ENCODE peak calls at places on chromosomes 6 and 20, in four cellular contexts. I, P, V and O are unnamed samples.

GRCh38 chr20:22402990-22403859 is 181.1 kb downstream of the FOXA2 start:
- DNase-seq in I (no peak), V (peak; percentile 68), P (no peak), O (no peak)

GRCh38 chr20:15986690-15987089 is 586.6 kb downstream of the KIF16B start:
- DNase-seq in V (no peak), I (no peak), P (no peak), O (no peak)

GRCh38 chr6:16494781-16495180 is 256.4 kb downstream of the GMPR start:
- DNase-seq in V (no peak), P (no peak), I (peak; percentile 54), O (no peak)

GRCh38 chr20:64226686-64227576 is 28.6 kb upstream of the PCMTD2 start:
- DNase-seq in V (no peak), I (no peak), P (no peak), O (no peak)

GRCh38 chr6:29071831-29072723 is 15.0 kb downstream of the OR2B3 start:
- DNase-seq in V (peak; percentile 82), I (no peak), P (peak; percentile 44), O (peak; percentile 6)

GRCh38 chr20:25355191-25355590 is 35.4 kb downstream of the ABHD12 start:
- DNase-seq in P (no peak), V (no peak), I (no peak), O (peak; percentile 39)

GRCh38 chr6:98931710-98932109 is 16.0 kb downstream of the FBXL4 start:
- DNase-seq in V (peak; percentile 5), P (no peak), I (no peak), O (no peak)

GRCh38 chr6:15690451-15690961 is 27.7 kb upstream of the DTNBP1 start:
- DNase-seq in I (no peak), V (no peak), P (no peak), O (no peak)

GRCh38 chr6:9254251-9254650 is 818.9 kb upstream of the SLC35B3 start:
- DNase-seq in V (no peak), I (no peak), P (no peak), O (no peak)

GRCh38 chr6:72969666-72970065 is 255.6 kb downstream of the KHDC1L start:
- DNase-seq in I (no peak), P (no peak), V (no peak), O (no peak)

GRCh38 chr6:14542670-14543366 is 425.2 kb downstream of the CD83 start:
- DNase-seq in I (peak; percentile 91), V (no peak), P (no peak), O (peak; percentile 44)

GRCh38 chr20:53069121-53069520 is 97.0 kb downstream of the TSHZ2 start:
- DNase-seq in V (no peak), P (no peak), I (no peak), O (no peak)

GRCh38 chr6:137033828-137034227 is 10.9 kb downstream of the IL20RA start:
- DNase-seq in I (peak; percentile 75), P (no peak), V (no peak), O (peak; percentile 69)

GRCh38 chr6:118708055-118708454 is 56.7 kb upstream of the CEP85L start:
- DNase-seq in V (no peak), P (no peak), I (peak; percentile 62), O (no peak)

GRCh38 chr6:23349521-23350147 is 776.4 kb upstream of the NRSN1 start:
- DNase-seq in P (peak; percentile 71), V (no peak), I (peak; percentile 84), O (no peak)

GRCh38 chr6:37514377-37514776 is 14.7 kb upstream of the CCDC167 start:
- DNase-seq in P (no peak), V (no peak), I (peak; percentile 44), O (no peak)

GRCh38 chr6:7424967-7425807 is 35.6 kb downstream of the RIOK1 start:
- DNase-seq in I (no peak), P (peak; percentile 34), V (no peak), O (no peak)

GRCh38 chr6:166625356-166625755 is 1.7 kb downstream of the RPS6KA2 start:
- DNase-seq in V (no peak), P (peak; percentile 46), I (no peak), O (no peak)

GRCh38 chr6:138682722-138683521 is 90.6 kb upstream of the CCDC28A start:
- DNase-seq in P (no peak), V (no peak), I (peak; percentile 76), O (no peak)

GRCh38 chr20:19823216-19823615 is 65.2 kb downstream of the RIN2 start:
- DNase-seq in I (no peak), P (no peak), V (no peak), O (no peak)

GRCh38 chr6:3777695-3778461 is 26.4 kb upstream of the PXDC1 start:
- DNase-seq in P (no peak), I (no peak), V (peak; percentile 78), O (no peak)

GRCh38 chr6:30325150-30325872 is 1.4 kb upstream of the TRIM39 start:
- DNase-seq in V (peak; percentile 1), P (peak; percentile 79), I (peak; percentile 37), O (peak; percentile 70)

GRCh38 chr6:34696189-34696738 is 303 bp downstream of the ILRUN start:
- DNase-seq in V (no peak), P (no peak), I (no peak), O (no peak)

GRCh38 chr6:3117912-3118352 is 579 bp upstream of the BPHL start:
- DNase-seq in I (peak; percentile 54), V (no peak), P (no peak), O (peak; percentile 69)

GRCh38 chr6:126167726-126168125 is 172.2 kb upstream of the CENPW start:
- DNase-seq in I (no peak), V (no peak), P (no peak), O (no peak)

GRCh38 chr6:25477006-25477590 is 174.9 kb upstream of the SCGN start:
- DNase-seq in I (peak; percentile 86), V (no peak), P (no peak), O (no peak)

GRCh38 chr6:90219168-90219985 is 77.3 kb downstream of the BACH2 start:
- DNase-seq in P (peak; percentile 64), V (peak; percentile 43), I (peak; percentile 96), O (no peak)

GRCh38 chr20:2625062-2625461 is 27.4 kb upstream of the NOP56 start:
- DNase-seq in I (no peak), P (no peak), V (no peak), O (no peak)

GRCh38 chr6:166604911-166605310 is 18.4 kb upstream of the RAMACL start:
- DNase-seq in I (no peak), P (no peak), V (no peak), O (no peak)

GRCh38 chr6:4451718-4452117 is 316.3 kb upstream of the ECI2 start:
- DNase-seq in V (no peak), I (no peak), P (no peak), O (no peak)

GRCh38 chr20:50670126-50670862 is 21.0 kb downstream of the RIPOR3 start:
- DNase-seq in P (no peak), I (no peak), V (no peak), O (no peak)

GRCh38 chr6:170160628-170161611 is 130.0 kb downstream of the DLL1 start:
- DNase-seq in I (no peak), P (no peak), V (no peak), O (no peak)

GRCh38 chr6:170162771-170163404 is 128.0 kb downstream of the DLL1 start:
- DNase-seq in V (no peak), P (no peak), I (no peak), O (no peak)

GRCh38 chr6:170160031-170160627 is 130.7 kb downstream of the DLL1 start:
- DNase-seq in I (no peak), P (no peak), V (no peak), O (no peak)

GRCh38 chr6:170163405-170164170 is 127.3 kb downstream of the DLL1 start:
- DNase-seq in V (no peak), P (no peak), I (no peak), O (no peak)

DNA sequence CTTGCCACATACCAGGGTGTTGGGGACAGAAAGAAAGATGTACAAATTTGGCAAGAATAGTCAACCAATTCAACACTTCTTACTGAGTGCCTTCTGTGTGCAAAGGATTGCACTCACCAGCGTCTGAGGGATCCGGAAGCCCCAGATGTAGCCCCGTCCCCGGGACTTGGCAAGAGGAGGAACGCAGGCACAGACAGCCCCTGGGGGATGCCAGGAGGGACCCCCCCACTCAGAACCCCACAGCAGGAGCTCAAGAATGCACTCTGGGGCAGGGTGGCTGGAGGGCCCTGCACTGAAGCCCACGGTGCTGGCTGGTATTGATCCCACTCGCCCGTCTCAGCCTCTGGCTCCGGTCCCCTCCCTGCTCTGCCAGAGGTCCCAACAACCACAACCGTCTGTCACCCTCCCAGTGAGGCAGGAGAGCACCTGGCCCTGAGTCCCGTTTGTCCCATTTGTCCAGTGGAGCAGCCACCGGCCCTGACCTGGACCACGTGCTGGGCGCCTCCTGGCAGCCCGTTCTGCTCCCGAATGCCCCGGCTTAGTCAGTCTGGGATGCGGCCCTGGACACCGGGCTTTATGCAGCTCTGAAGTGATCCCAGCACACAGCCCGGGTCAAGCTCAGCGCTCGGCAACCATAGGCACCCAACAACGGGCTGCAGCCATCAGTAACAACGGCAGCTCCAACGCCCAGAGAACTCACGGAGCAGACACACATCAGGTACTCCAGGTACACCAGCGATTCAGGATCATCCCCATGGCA is 128.7 kb downstream of the DLL1 start:
- DNase-seq in V (no peak), P (no peak), I (no peak), O (no peak)
- H3K4me3 ChIP-seq in V (no peak overlapping the region), P (no peak overlapping the region), I (no peak overlapping the region), O (no peak overlapping the region)

DNA sequence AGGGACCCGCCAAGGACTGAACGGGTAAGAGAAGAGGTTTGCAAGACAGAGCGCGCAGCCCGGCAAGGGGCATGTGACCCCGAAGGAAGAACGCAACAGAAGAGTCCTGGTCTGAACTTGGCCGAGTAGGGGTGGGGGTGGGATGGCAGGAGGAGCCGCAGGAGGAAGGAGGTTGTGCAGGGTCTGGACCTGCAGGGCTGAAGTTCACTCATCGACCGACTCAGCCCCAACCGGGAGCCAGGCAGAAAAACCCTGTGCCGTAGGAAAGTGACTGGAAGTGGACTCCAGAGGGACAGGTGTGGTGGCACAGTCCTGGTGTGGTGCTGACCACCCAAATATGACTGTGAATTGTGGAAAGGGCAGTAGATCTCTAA is 15.2 kb downstream of the ADISSP start:
- DNase-seq in P (no peak), V (no peak), I (no peak), O (no peak)
- H3K4me3 ChIP-seq in P (no peak overlapping the region), V (peak overlapping the region; percentile 45), I (no peak overlapping the region), O (no peak overlapping the region)

GRCh38 chr6:87122477-87122876 is 27.6 kb upstream of the CGA start:
- DNase-seq in P (no peak), I (no peak), V (no peak), O (no peak)
- H3K4me3 ChIP-seq in P (no peak overlapping the region), I (no peak overlapping the region), V (no peak overlapping the region), O (no peak overlapping the region)

DNA sequence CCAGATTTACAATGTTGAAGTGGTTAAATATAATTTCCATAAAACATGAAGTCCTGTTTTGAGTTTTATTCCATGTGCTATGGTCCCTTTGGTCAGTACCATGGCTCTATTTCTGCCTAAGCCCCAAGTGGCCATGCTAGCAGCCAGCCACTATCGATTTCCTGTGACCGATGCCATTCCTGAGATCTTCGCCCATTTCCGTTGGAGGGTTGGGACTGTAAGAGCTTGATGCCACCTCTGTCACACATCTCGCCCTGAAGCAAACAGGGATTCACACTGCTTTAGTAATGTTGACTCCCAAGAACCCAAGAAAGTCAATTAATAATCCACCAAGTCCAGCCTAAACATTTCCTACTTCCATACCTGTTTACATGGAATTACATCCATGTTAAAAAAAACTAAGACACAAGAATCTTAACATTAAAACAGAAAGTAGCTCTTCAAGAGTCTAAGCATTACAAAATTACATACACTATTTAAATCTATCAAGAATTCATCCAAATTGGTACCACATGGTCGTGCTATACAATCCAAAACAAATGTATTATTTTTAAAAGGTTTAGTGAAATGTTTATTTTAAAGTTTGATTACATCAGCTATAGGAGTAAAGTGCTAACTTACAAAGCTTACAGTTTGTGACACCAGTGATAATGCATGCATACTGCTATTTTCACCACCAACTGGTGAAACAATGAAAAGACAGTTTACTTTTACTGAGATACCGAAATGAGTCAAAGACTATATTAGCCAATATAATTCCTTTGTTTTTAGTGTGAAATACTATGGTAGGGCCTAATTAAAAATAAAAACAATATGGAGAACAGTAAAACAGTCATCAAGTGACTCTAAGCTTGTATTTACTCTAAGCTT is 2.5 kb downstream of the RBM39 start:
- DNase-seq in P (peak; percentile 6), V (peak; percentile 10), I (peak; percentile 21), O (peak; percentile 59)
- H3K4me3 ChIP-seq in P (peak overlapping the region; percentile 82), V (peak overlapping the region; percentile 92), I (peak overlapping the region; percentile 100), O (peak overlapping the region; percentile 94)